ENCODE peak calls at places on chromosomes 16 and 17, in eight cellular contexts. One of them, this sample, is unnamed.

GRCh38 chr17:75084039-75084660 is 3.6 kb upstream of the SLC16A5 start:
- DNase-seq in amniotic stem cell: no peak
- DNase-seq in right lobe of liver: peak
- DNase-seq in NCI-H1436 treated with DMSO at 0.1 percent for 48 hours: no peak
- DNase-seq in AG08396: no peak
- DNase-seq in stimulated activated CD8-positive, alpha-beta memory T cell treated with anti-CD3 and anti-CD28 coated beads, Interleukin-2, amount 100 ng/mL, for 1 hour: no peak
- DNase-seq in activated naive CD8-positive, alpha-beta T cell treated with anti-CD3 and anti-CD28 coated beads, Interleukin-2, amount 50 U/mL, for 16 hours: no peak
- DNase-seq in activated T-cell treated with anti-CD3 and anti-CD28 coated beads for 1 hour: no peak
- DNase-seq in this sample: no peak

GRCh38 chr17:44830359-44831269 is 527 bp upstream of the GJC1 start:
- DNase-seq in amniotic stem cell: no peak
- DNase-seq in right lobe of liver: no peak
- DNase-seq in NCI-H1436 treated with DMSO at 0.1 percent for 48 hours: no peak
- DNase-seq in AG08396: peak
- DNase-seq in stimulated activated CD8-positive, alpha-beta memory T cell treated with anti-CD3 and anti-CD28 coated beads, Interleukin-2, amount 100 ng/mL, for 1 hour: no peak
- DNase-seq in activated naive CD8-positive, alpha-beta T cell treated with anti-CD3 and anti-CD28 coated beads, Interleukin-2, amount 50 U/mL, for 16 hours: no peak
- DNase-seq in activated T-cell treated with anti-CD3 and anti-CD28 coated beads for 1 hour: no peak
- DNase-seq in this sample: no peak

GRCh38 chr17:74645010-74645409 is 21.5 kb upstream of the CD300E start:
- DNase-seq in amniotic stem cell: no peak
- DNase-seq in right lobe of liver: no peak
- DNase-seq in NCI-H1436 treated with DMSO at 0.1 percent for 48 hours: no peak
- DNase-seq in AG08396: no peak
- DNase-seq in stimulated activated CD8-positive, alpha-beta memory T cell treated with anti-CD3 and anti-CD28 coated beads, Interleukin-2, amount 100 ng/mL, for 1 hour: no peak
- DNase-seq in activated naive CD8-positive, alpha-beta T cell treated with anti-CD3 and anti-CD28 coated beads, Interleukin-2, amount 50 U/mL, for 16 hours: no peak
- DNase-seq in activated T-cell treated with anti-CD3 and anti-CD28 coated beads for 1 hour: no peak
- DNase-seq in this sample: no peak

GRCh38 chr17:33120103-33120502 is 128.5 kb downstream of the SPACA3 start:
- DNase-seq in amniotic stem cell: no peak
- DNase-seq in right lobe of liver: no peak
- DNase-seq in NCI-H1436 treated with DMSO at 0.1 percent for 48 hours: no peak
- DNase-seq in AG08396: no peak
- DNase-seq in stimulated activated CD8-positive, alpha-beta memory T cell treated with anti-CD3 and anti-CD28 coated beads, Interleukin-2, amount 100 ng/mL, for 1 hour: no peak
- DNase-seq in activated naive CD8-positive, alpha-beta T cell treated with anti-CD3 and anti-CD28 coated beads, Interleukin-2, amount 50 U/mL, for 16 hours: no peak
- DNase-seq in activated T-cell treated with anti-CD3 and anti-CD28 coated beads for 1 hour: no peak
- DNase-seq in this sample: no peak

GRCh38 chr16:16073884-16074781 is 124.7 kb downstream of the ABCC1 start:
- DNase-seq in amniotic stem cell: peak
- DNase-seq in right lobe of liver: no peak
- DNase-seq in NCI-H1436 treated with DMSO at 0.1 percent for 48 hours: no peak
- DNase-seq in AG08396: peak
- DNase-seq in stimulated activated CD8-positive, alpha-beta memory T cell treated with anti-CD3 and anti-CD28 coated beads, Interleukin-2, amount 100 ng/mL, for 1 hour: no peak
- DNase-seq in activated naive CD8-positive, alpha-beta T cell treated with anti-CD3 and anti-CD28 coated beads, Interleukin-2, amount 50 U/mL, for 16 hours: no peak
- DNase-seq in activated T-cell treated with anti-CD3 and anti-CD28 coated beads for 1 hour: no peak
- DNase-seq in this sample: no peak

GRCh38 chr16:66476328-66477027 is 49.4 kb downstream of the BEAN1 start:
- DNase-seq in amniotic stem cell: no peak
- DNase-seq in right lobe of liver: peak
- DNase-seq in NCI-H1436 treated with DMSO at 0.1 percent for 48 hours: no peak
- DNase-seq in AG08396: peak
- DNase-seq in stimulated activated CD8-positive, alpha-beta memory T cell treated with anti-CD3 and anti-CD28 coated beads, Interleukin-2, amount 100 ng/mL, for 1 hour: no peak
- DNase-seq in activated naive CD8-positive, alpha-beta T cell treated with anti-CD3 and anti-CD28 coated beads, Interleukin-2, amount 50 U/mL, for 16 hours: no peak
- DNase-seq in activated T-cell treated with anti-CD3 and anti-CD28 coated beads for 1 hour: peak
- DNase-seq in this sample: no peak

GRCh38 chr16:73605309-73605708 is 557.4 kb upstream of the ZFHX3 start:
- DNase-seq in amniotic stem cell: no peak
- DNase-seq in right lobe of liver: no peak
- DNase-seq in NCI-H1436 treated with DMSO at 0.1 percent for 48 hours: no peak
- DNase-seq in AG08396: no peak
- DNase-seq in stimulated activated CD8-positive, alpha-beta memory T cell treated with anti-CD3 and anti-CD28 coated beads, Interleukin-2, amount 100 ng/mL, for 1 hour: no peak
- DNase-seq in activated naive CD8-positive, alpha-beta T cell treated with anti-CD3 and anti-CD28 coated beads, Interleukin-2, amount 50 U/mL, for 16 hours: no peak
- DNase-seq in activated T-cell treated with anti-CD3 and anti-CD28 coated beads for 1 hour: no peak
- DNase-seq in this sample: no peak

GRCh38 chr17:31753011-31753410 is 106.0 kb downstream of the COPRS start:
- DNase-seq in amniotic stem cell: no peak
- DNase-seq in right lobe of liver: no peak
- DNase-seq in NCI-H1436 treated with DMSO at 0.1 percent for 48 hours: no peak
- DNase-seq in AG08396: no peak
- DNase-seq in stimulated activated CD8-positive, alpha-beta memory T cell treated with anti-CD3 and anti-CD28 coated beads, Interleukin-2, amount 100 ng/mL, for 1 hour: no peak
- DNase-seq in activated naive CD8-positive, alpha-beta T cell treated with anti-CD3 and anti-CD28 coated beads, Interleukin-2, amount 50 U/mL, for 16 hours: no peak
- DNase-seq in activated T-cell treated with anti-CD3 and anti-CD28 coated beads for 1 hour: no peak
- DNase-seq in this sample: no peak

GRCh38 chr16:11076259-11077018 is 132.1 kb downstream of the CLEC16A start:
- DNase-seq in amniotic stem cell: no peak
- DNase-seq in right lobe of liver: no peak
- DNase-seq in NCI-H1436 treated with DMSO at 0.1 percent for 48 hours: no peak
- DNase-seq in AG08396: no peak
- DNase-seq in stimulated activated CD8-positive, alpha-beta memory T cell treated with anti-CD3 and anti-CD28 coated beads, Interleukin-2, amount 100 ng/mL, for 1 hour: no peak
- DNase-seq in activated naive CD8-positive, alpha-beta T cell treated with anti-CD3 and anti-CD28 coated beads, Interleukin-2, amount 50 U/mL, for 16 hours: peak
- DNase-seq in activated T-cell treated with anti-CD3 and anti-CD28 coated beads for 1 hour: no peak
- DNase-seq in this sample: no peak

GRCh38 chr16:70494777-70495176 is 28.6 kb downstream of the COG4 start:
- DNase-seq in amniotic stem cell: no peak
- DNase-seq in right lobe of liver: no peak
- DNase-seq in NCI-H1436 treated with DMSO at 0.1 percent for 48 hours: no peak
- DNase-seq in AG08396: no peak
- DNase-seq in stimulated activated CD8-positive, alpha-beta memory T cell treated with anti-CD3 and anti-CD28 coated beads, Interleukin-2, amount 100 ng/mL, for 1 hour: no peak
- DNase-seq in activated naive CD8-positive, alpha-beta T cell treated with anti-CD3 and anti-CD28 coated beads, Interleukin-2, amount 50 U/mL, for 16 hours: no peak
- DNase-seq in activated T-cell treated with anti-CD3 and anti-CD28 coated beads for 1 hour: no peak
- DNase-seq in this sample: no peak

GRCh38 chr16:86951831-86952598 is 365.2 kb downstream of the C16orf95 start:
- DNase-seq in amniotic stem cell: peak
- DNase-seq in right lobe of liver: no peak
- DNase-seq in NCI-H1436 treated with DMSO at 0.1 percent for 48 hours: no peak
- DNase-seq in AG08396: peak
- DNase-seq in stimulated activated CD8-positive, alpha-beta memory T cell treated with anti-CD3 and anti-CD28 coated beads, Interleukin-2, amount 100 ng/mL, for 1 hour: no peak
- DNase-seq in activated naive CD8-positive, alpha-beta T cell treated with anti-CD3 and anti-CD28 coated beads, Interleukin-2, amount 50 U/mL, for 16 hours: no peak
- DNase-seq in activated T-cell treated with anti-CD3 and anti-CD28 coated beads for 1 hour: no peak
- DNase-seq in this sample: no peak

GRCh38 chr16:51271156-51271555 is 120.1 kb upstream of the SALL1 start:
- DNase-seq in amniotic stem cell: no peak
- DNase-seq in right lobe of liver: no peak
- DNase-seq in NCI-H1436 treated with DMSO at 0.1 percent for 48 hours: no peak
- DNase-seq in AG08396: no peak
- DNase-seq in stimulated activated CD8-positive, alpha-beta memory T cell treated with anti-CD3 and anti-CD28 coated beads, Interleukin-2, amount 100 ng/mL, for 1 hour: no peak
- DNase-seq in activated naive CD8-positive, alpha-beta T cell treated with anti-CD3 and anti-CD28 coated beads, Interleukin-2, amount 50 U/mL, for 16 hours: no peak
- DNase-seq in activated T-cell treated with anti-CD3 and anti-CD28 coated beads for 1 hour: no peak
- DNase-seq in this sample: no peak

GRCh38 chr17:44599298-44600175 is 42.3 kb downstream of the FZD2 start:
- DNase-seq in amniotic stem cell: peak
- DNase-seq in right lobe of liver: no peak
- DNase-seq in NCI-H1436 treated with DMSO at 0.1 percent for 48 hours: no peak
- DNase-seq in AG08396: peak
- DNase-seq in stimulated activated CD8-positive, alpha-beta memory T cell treated with anti-CD3 and anti-CD28 coated beads, Interleukin-2, amount 100 ng/mL, for 1 hour: no peak
- DNase-seq in activated naive CD8-positive, alpha-beta T cell treated with anti-CD3 and anti-CD28 coated beads, Interleukin-2, amount 50 U/mL, for 16 hours: no peak
- DNase-seq in activated T-cell treated with anti-CD3 and anti-CD28 coated beads for 1 hour: no peak
- DNase-seq in this sample: no peak

GRCh38 chr16:65445313-65446260 is 323.7 kb upstream of the CDH11 start:
- DNase-seq in amniotic stem cell: no peak
- DNase-seq in right lobe of liver: no peak
- DNase-seq in NCI-H1436 treated with DMSO at 0.1 percent for 48 hours: no peak
- DNase-seq in AG08396: no peak
- DNase-seq in stimulated activated CD8-positive, alpha-beta memory T cell treated with anti-CD3 and anti-CD28 coated beads, Interleukin-2, amount 100 ng/mL, for 1 hour: no peak
- DNase-seq in activated naive CD8-positive, alpha-beta T cell treated with anti-CD3 and anti-CD28 coated beads, Interleukin-2, amount 50 U/mL, for 16 hours: no peak
- DNase-seq in activated T-cell treated with anti-CD3 and anti-CD28 coated beads for 1 hour: no peak
- DNase-seq in this sample: no peak

GRCh38 chr17:44002141-44002848 is 2.1 kb upstream of the NAGS start:
- DNase-seq in amniotic stem cell: no peak
- DNase-seq in right lobe of liver: no peak
- DNase-seq in NCI-H1436 treated with DMSO at 0.1 percent for 48 hours: no peak
- DNase-seq in AG08396: peak
- DNase-seq in stimulated activated CD8-positive, alpha-beta memory T cell treated with anti-CD3 and anti-CD28 coated beads, Interleukin-2, amount 100 ng/mL, for 1 hour: no peak
- DNase-seq in activated naive CD8-positive, alpha-beta T cell treated with anti-CD3 and anti-CD28 coated beads, Interleukin-2, amount 50 U/mL, for 16 hours: no peak
- DNase-seq in activated T-cell treated with anti-CD3 and anti-CD28 coated beads for 1 hour: no peak
- DNase-seq in this sample: no peak

GRCh38 chr17:27466748-27467375 is 10.6 kb downstream of the KSR1 start:
- DNase-seq in amniotic stem cell: no peak
- DNase-seq in right lobe of liver: no peak
- DNase-seq in NCI-H1436 treated with DMSO at 0.1 percent for 48 hours: no peak
- DNase-seq in AG08396: no peak
- DNase-seq in stimulated activated CD8-positive, alpha-beta memory T cell treated with anti-CD3 and anti-CD28 coated beads, Interleukin-2, amount 100 ng/mL, for 1 hour: no peak
- DNase-seq in activated naive CD8-positive, alpha-beta T cell treated with anti-CD3 and anti-CD28 coated beads, Interleukin-2, amount 50 U/mL, for 16 hours: peak
- DNase-seq in activated T-cell treated with anti-CD3 and anti-CD28 coated beads for 1 hour: no peak
- DNase-seq in this sample: no peak

GRCh38 chr17:3610523-3610922 is 1.3 kb upstream of the TRPV1 start:
- DNase-seq in amniotic stem cell: no peak
- DNase-seq in right lobe of liver: peak
- DNase-seq in NCI-H1436 treated with DMSO at 0.1 percent for 48 hours: no peak
- DNase-seq in AG08396: no peak
- DNase-seq in stimulated activated CD8-positive, alpha-beta memory T cell treated with anti-CD3 and anti-CD28 coated beads, Interleukin-2, amount 100 ng/mL, for 1 hour: no peak
- DNase-seq in activated naive CD8-positive, alpha-beta T cell treated with anti-CD3 and anti-CD28 coated beads, Interleukin-2, amount 50 U/mL, for 16 hours: no peak
- DNase-seq in activated T-cell treated with anti-CD3 and anti-CD28 coated beads for 1 hour: no peak
- DNase-seq in this sample: no peak

GRCh38 chr17:76137351-76138233 is 3.5 kb downstream of the FOXJ1 start:
- DNase-seq in amniotic stem cell: no peak
- DNase-seq in right lobe of liver: no peak
- DNase-seq in NCI-H1436 treated with DMSO at 0.1 percent for 48 hours: no peak
- DNase-seq in AG08396: no peak
- DNase-seq in stimulated activated CD8-positive, alpha-beta memory T cell treated with anti-CD3 and anti-CD28 coated beads, Interleukin-2, amount 100 ng/mL, for 1 hour: no peak
- DNase-seq in activated naive CD8-positive, alpha-beta T cell treated with anti-CD3 and anti-CD28 coated beads, Interleukin-2, amount 50 U/mL, for 16 hours: no peak
- DNase-seq in activated T-cell treated with anti-CD3 and anti-CD28 coated beads for 1 hour: no peak
- DNase-seq in this sample: no peak

GRCh38 chr16:17598968-17599367 is 128.2 kb upstream of the XYLT1 start:
- DNase-seq in amniotic stem cell: no peak
- DNase-seq in right lobe of liver: no peak
- DNase-seq in NCI-H1436 treated with DMSO at 0.1 percent for 48 hours: no peak
- DNase-seq in AG08396: no peak
- DNase-seq in stimulated activated CD8-positive, alpha-beta memory T cell treated with anti-CD3 and anti-CD28 coated beads, Interleukin-2, amount 100 ng/mL, for 1 hour: no peak
- DNase-seq in activated naive CD8-positive, alpha-beta T cell treated with anti-CD3 and anti-CD28 coated beads, Interleukin-2, amount 50 U/mL, for 16 hours: no peak
- DNase-seq in activated T-cell treated with anti-CD3 and anti-CD28 coated beads for 1 hour: no peak
- DNase-seq in this sample: no peak

GRCh38 chr16:16019488-16019887 is 70.1 kb downstream of the ABCC1 start:
- DNase-seq in amniotic stem cell: peak
- DNase-seq in right lobe of liver: no peak
- DNase-seq in NCI-H1436 treated with DMSO at 0.1 percent for 48 hours: no peak
- DNase-seq in AG08396: peak
- DNase-seq in stimulated activated CD8-positive, alpha-beta memory T cell treated with anti-CD3 and anti-CD28 coated beads, Interleukin-2, amount 100 ng/mL, for 1 hour: no peak
- DNase-seq in activated naive CD8-positive, alpha-beta T cell treated with anti-CD3 and anti-CD28 coated beads, Interleukin-2, amount 50 U/mL, for 16 hours: no peak
- DNase-seq in activated T-cell treated with anti-CD3 and anti-CD28 coated beads for 1 hour: no peak
- DNase-seq in this sample: no peak

GRCh38 chr17:80119271-80119791 is 17.9 kb downstream of the GAA start:
- DNase-seq in amniotic stem cell: no peak
- DNase-seq in right lobe of liver: no peak
- DNase-seq in NCI-H1436 treated with DMSO at 0.1 percent for 48 hours: no peak
- DNase-seq in AG08396: no peak
- DNase-seq in stimulated activated CD8-positive, alpha-beta memory T cell treated with anti-CD3 and anti-CD28 coated beads, Interleukin-2, amount 100 ng/mL, for 1 hour: no peak
- DNase-seq in activated naive CD8-positive, alpha-beta T cell treated with anti-CD3 and anti-CD28 coated beads, Interleukin-2, amount 50 U/mL, for 16 hours: no peak
- DNase-seq in activated T-cell treated with anti-CD3 and anti-CD28 coated beads for 1 hour: no peak
- DNase-seq in this sample: no peak

This sample was measured in central memory CD8-positive, alpha-beta T cell.